ENCODE peak calls at places on chromosome 14, in six cellular contexts. E is stimulated activated CD8-positive, alpha-beta memory T cell treated with anti-CD3 and anti-CD28 coated beads, Interleukin-12 subunit alpha, Interleukin-12 subunit beta, amount 100 ng/mL, for 1 hour; M is cardiac muscle cell; G is activated CD4-positive, CD25-positive, alpha-beta regulatory T cell; Y is GOT3; D is Daoy. B is an unnamed sample.

GRCh38 chr14:50091240-50091914 is 25.0 kb downstream of the VCPKMT start:
- DNase-seq in M (no peak), D (no peak), E (no peak), Y (no peak), G (no peak), B (no peak)

GRCh38 chr14:35335388-35336092 is 43.4 kb downstream of the PSMA6 start:
- DNase-seq in Y (no peak), D (no peak), E (no peak), G (no peak), M (peak; percentile 37), B (no peak)

GRCh38 chr14:100330396-100330931 is 7.3 kb downstream of the SLC25A47 start:
- DNase-seq in M (no peak), D (no peak), E (no peak), G (no peak), Y (no peak), B (no peak)

GRCh38 chr14:68938515-68939423 is 40.3 kb downstream of the ACTN1 start:
- DNase-seq in E (no peak), D (no peak), M (no peak), G (no peak), Y (no peak), B (no peak)

GRCh38 chr14:32657081-32657480 is 281.6 kb upstream of the NPAS3 start:
- DNase-seq in G (no peak), Y (peak; percentile 0), D (peak; percentile 57), M (no peak), E (no peak), B (peak; percentile 18)

GRCh38 chr14:105073720-105074600 is 8.7 kb upstream of the GPR132 start:
- DNase-seq in E (no peak), M (no peak), G (no peak), Y (no peak), D (no peak), B (no peak)

GRCh38 chr14:101323111-101323510 is 238.2 kb upstream of the DIO3 start:
- DNase-seq in M (no peak), D (no peak), E (no peak), Y (no peak), G (no peak), B (no peak)

GRCh38 chr14:40494483-40494882 is 1062.2 kb upstream of the FBXO33 start:
- DNase-seq in Y (no peak), E (no peak), M (no peak), D (no peak), G (no peak), B (no peak)

GRCh38 chr14:33343016-33343415 is 404.3 kb downstream of the NPAS3 start:
- DNase-seq in D (peak; percentile 35), G (no peak), M (no peak), E (no peak), Y (no peak), B (no peak)

GRCh38 chr14:51240804-51241380 is 845 bp downstream of the TMX1 start:
- DNase-seq in G (no peak), E (no peak), Y (no peak), M (no peak), D (no peak), B (no peak)

GRCh38 chr14:92704036-92704804 is 44.2 kb downstream of the LGMN start:
- DNase-seq in G (no peak), E (no peak), Y (no peak), D (no peak), M (no peak), B (no peak)

GRCh38 chr14:44369401-44370123 is 137.5 kb downstream of the FSCB start:
- DNase-seq in Y (no peak), M (peak; percentile 3), E (no peak), D (no peak), G (no peak), B (no peak)

GRCh38 chr14:103132381-103133212 is 9.3 kb downstream of the TNFAIP2 start:
- DNase-seq in D (no peak), E (no peak), G (no peak), M (peak; percentile 71), Y (no peak), B (no peak)

GRCh38 chr14:28678887-28679286 is 87.7 kb upstream of the FOXG1 start:
- DNase-seq in M (no peak), Y (no peak), G (no peak), D (no peak), E (no peak), B (no peak)

GRCh38 chr14:103118663-103119404 is 4.4 kb upstream of the TNFAIP2 start:
- DNase-seq in M (no peak), G (no peak), E (no peak), D (no peak), Y (no peak), B (no peak)

GRCh38 chr14:49306152-49306751 is 279.9 kb downstream of the RPS29 start:
- DNase-seq in E (no peak), Y (no peak), G (no peak), M (peak; percentile 51), D (no peak), B (no peak)

GRCh38 chr14:77077040-77077439 is 21.0 kb upstream of the CIPC start:
- DNase-seq in Y (no peak), M (no peak), E (no peak), G (no peak), D (no peak), B (no peak)

GRCh38 chr14:77186911-77187648 is 5.5 kb downstream of the TMEM63C start:
- DNase-seq in G (no peak), D (peak; percentile 92), E (no peak), Y (no peak), M (peak; percentile 22), B (no peak)

GRCh38 chr14:94285158-94285557 is 7.9 kb downstream of the SERPINA10 start:
- DNase-seq in M (no peak), G (no peak), D (no peak), Y (no peak), E (no peak), B (no peak)

GRCh38 chr14:93010543-93011541 is 87.9 kb downstream of the CHGA start:
- DNase-seq in G (no peak), D (no peak), E (no peak), M (no peak), Y (no peak), B (no peak)

GRCh38 chr14:42665083-42665482 is 1058.4 kb downstream of the LRFN5 start:
- DNase-seq in E (no peak), M (no peak), G (no peak), Y (no peak), D (no peak), B (no peak)

GRCh38 chr14:100056431-100056830 is 8.8 kb upstream of the EVL start:
- DNase-seq in G (no peak), M (no peak), E (no peak), D (no peak), Y (no peak), B (no peak)

GRCh38 chr14:85296466-85297210 is 233.3 kb upstream of the FLRT2 start:
- DNase-seq in M (peak; percentile 16), D (no peak), E (no peak), Y (no peak), G (no peak), B (no peak)

GRCh38 chr14:50397461-50398196 is 948 bp upstream of the CDKL1 start:
- DNase-seq in E (no peak), D (peak; percentile 55), Y (no peak), G (no peak), M (no peak), B (peak; percentile 33)

GRCh38 chr14:71348817-71349216 is 441.6 kb downstream of the PCNX1 start:
- DNase-seq in M (no peak), D (no peak), G (no peak), Y (no peak), E (no peak), B (no peak)

GRCh38 chr14:71050227-71050823 is 143.1 kb downstream of the PCNX1 start:
- DNase-seq in M (no peak), D (no peak), Y (no peak), G (no peak), E (no peak), B (no peak)

GRCh38 chr14:68379510-68380303 is 413.2 kb downstream of the ZFP36L1 start:
- DNase-seq in M (no peak), G (no peak), Y (no peak), D (peak; percentile 72), E (no peak), B (no peak)

GRCh38 chr14:51176819-51177218 is 63.2 kb upstream of the TMX1 start:
- DNase-seq in Y (no peak), D (no peak), E (no peak), M (no peak), G (no peak), B (no peak)

GRCh38 chr14:61420326-61420725 is 98.9 kb downstream of the PRKCH start:
- DNase-seq in D (peak; percentile 70), M (no peak), G (no peak), E (no peak), Y (no peak), B (no peak)

GRCh38 chr14:102930138-102930752 is 7.8 kb downstream of the AMN start:
- DNase-seq in M (peak; percentile 48), Y (no peak), G (no peak), E (no peak), D (peak; percentile 52), B (no peak)

GRCh38 chr14:95217391-95217900 is 60.1 kb upstream of the DICER1 start:
- DNase-seq in D (no peak), M (no peak), G (no peak), Y (no peak), E (no peak), B (no peak)

GRCh38 chr14:57389646-57390036 is 745 bp upstream of the NAA30 start:
- DNase-seq in G (no peak), E (no peak), Y (no peak), M (no peak), D (peak; percentile 3), B (no peak)

GRCh38 chr14:63875311-63875710 is 22.5 kb downstream of the SYNE2 start:
- DNase-seq in E (no peak), D (peak; percentile 35), M (no peak), Y (no peak), G (no peak), B (no peak)